ENCODE peak calls at places on chromosomes 13 and 19, in nine cellular contexts. One of them, this sample, is unnamed.

GRCh38 chr19:46413262-46414031 is at the start of gene CCDC8:
- DNase-seq in heart right ventricle: peak
- DNase-seq in thyroid gland: peak
- DNase-seq in lower lobe of right lung: peak
- DNase-seq in brain microvascular endothelial cell: peak
- DNase-seq in transverse colon: peak
- DNase-seq in AG10803: peak
- DNase-seq in cardiac fibroblast: peak
- DNase-seq in astrocyte of the cerebellum: peak
- DNase-seq in this sample: peak

GRCh38 chr19:35856546-35857149 is at the start of gene KIRREL2:
- DNase-seq in transverse colon: no peak
- DNase-seq in cardiac fibroblast: no peak
- DNase-seq in astrocyte of the cerebellum: no peak
- DNase-seq in thyroid gland: no peak
- DNase-seq in lower lobe of right lung: no peak
- DNase-seq in brain microvascular endothelial cell: no peak
- DNase-seq in heart right ventricle: no peak
- DNase-seq in AG10803: no peak
- DNase-seq in this sample: no peak

GRCh38 chr19:50268501-50268900 is 60.7 kb downstream of the KCNC3 start:
- DNase-seq in AG10803: no peak
- DNase-seq in lower lobe of right lung: no peak
- DNase-seq in brain microvascular endothelial cell: no peak
- DNase-seq in heart right ventricle: no peak
- DNase-seq in cardiac fibroblast: no peak
- DNase-seq in thyroid gland: peak
- DNase-seq in transverse colon: no peak
- DNase-seq in astrocyte of the cerebellum: no peak
- DNase-seq in this sample: no peak

GRCh38 chr13:113954046-113954841 is 19.6 kb downstream of the C13orf46 start:
- DNase-seq in AG10803: no peak
- DNase-seq in lower lobe of right lung: peak
- DNase-seq in brain microvascular endothelial cell: no peak
- DNase-seq in heart right ventricle: no peak
- DNase-seq in cardiac fibroblast: no peak
- DNase-seq in astrocyte of the cerebellum: no peak
- DNase-seq in thyroid gland: no peak
- DNase-seq in transverse colon: no peak
- DNase-seq in this sample: no peak

GRCh38 chr19:16612631-16613030 is 15.4 kb downstream of the MED26 start:
- DNase-seq in transverse colon: no peak
- DNase-seq in cardiac fibroblast: peak
- DNase-seq in AG10803: peak
- DNase-seq in heart right ventricle: no peak
- DNase-seq in thyroid gland: no peak
- DNase-seq in astrocyte of the cerebellum: no peak
- DNase-seq in lower lobe of right lung: no peak
- DNase-seq in brain microvascular endothelial cell: no peak
- DNase-seq in this sample: no peak

GRCh38 chr19:16951529-16951928 is 62.7 kb downstream of the F2RL3 start:
- DNase-seq in cardiac fibroblast: no peak
- DNase-seq in thyroid gland: no peak
- DNase-seq in lower lobe of right lung: no peak
- DNase-seq in transverse colon: no peak
- DNase-seq in AG10803: no peak
- DNase-seq in heart right ventricle: no peak
- DNase-seq in astrocyte of the cerebellum: no peak
- DNase-seq in brain microvascular endothelial cell: no peak
- DNase-seq in this sample: no peak

GRCh38 chr13:44796597-44797517 is 192.4 kb downstream of the NUFIP1 start:
- DNase-seq in astrocyte of the cerebellum: no peak
- DNase-seq in lower lobe of right lung: no peak
- DNase-seq in heart right ventricle: no peak
- DNase-seq in cardiac fibroblast: no peak
- DNase-seq in thyroid gland: no peak
- DNase-seq in AG10803: no peak
- DNase-seq in brain microvascular endothelial cell: no peak
- DNase-seq in transverse colon: no peak
- DNase-seq in this sample: no peak

GRCh38 chr19:42175335-42175734 is 42.1 kb downstream of the DEDD2 start:
- DNase-seq in heart right ventricle: no peak
- DNase-seq in astrocyte of the cerebellum: no peak
- DNase-seq in thyroid gland: no peak
- DNase-seq in lower lobe of right lung: no peak
- DNase-seq in brain microvascular endothelial cell: no peak
- DNase-seq in transverse colon: no peak
- DNase-seq in AG10803: no peak
- DNase-seq in cardiac fibroblast: no peak
- DNase-seq in this sample: no peak

GRCh38 chr13:52652170-52652979 is at the start of gene SUGT1:
- DNase-seq in heart right ventricle: peak
- DNase-seq in AG10803: peak
- DNase-seq in thyroid gland: peak
- DNase-seq in cardiac fibroblast: peak
- DNase-seq in transverse colon: peak
- DNase-seq in lower lobe of right lung: peak
- DNase-seq in astrocyte of the cerebellum: peak
- DNase-seq in brain microvascular endothelial cell: peak
- DNase-seq in this sample: peak

GRCh38 chr19:33282036-33282686 is 20.2 kb downstream of the CEBPA start:
- DNase-seq in thyroid gland: no peak
- DNase-seq in lower lobe of right lung: no peak
- DNase-seq in astrocyte of the cerebellum: no peak
- DNase-seq in transverse colon: no peak
- DNase-seq in cardiac fibroblast: no peak
- DNase-seq in heart right ventricle: no peak
- DNase-seq in brain microvascular endothelial cell: no peak
- DNase-seq in AG10803: peak
- DNase-seq in this sample: no peak

GRCh38 chr19:23002690-23003422 is at the start of gene ZNF728:
- DNase-seq in heart right ventricle: peak
- DNase-seq in cardiac fibroblast: peak
- DNase-seq in AG10803: no peak
- DNase-seq in transverse colon: peak
- DNase-seq in astrocyte of the cerebellum: no peak
- DNase-seq in brain microvascular endothelial cell: no peak
- DNase-seq in thyroid gland: peak
- DNase-seq in lower lobe of right lung: peak
- DNase-seq in this sample: no peak

GRCh38 chr19:6947745-6948144 is 60.4 kb downstream of the ADGRE1 start:
- DNase-seq in astrocyte of the cerebellum: no peak
- DNase-seq in brain microvascular endothelial cell: peak
- DNase-seq in AG10803: peak
- DNase-seq in cardiac fibroblast: peak
- DNase-seq in transverse colon: no peak
- DNase-seq in heart right ventricle: no peak
- DNase-seq in thyroid gland: no peak
- DNase-seq in lower lobe of right lung: no peak
- DNase-seq in this sample: peak

GRCh38 chr13:42063105-42063504 is 14.7 kb downstream of the DGKH start:
- DNase-seq in transverse colon: no peak
- DNase-seq in heart right ventricle: no peak
- DNase-seq in cardiac fibroblast: no peak
- DNase-seq in brain microvascular endothelial cell: no peak
- DNase-seq in lower lobe of right lung: no peak
- DNase-seq in astrocyte of the cerebellum: no peak
- DNase-seq in thyroid gland: no peak
- DNase-seq in AG10803: no peak
- DNase-seq in this sample: no peak

GRCh38 chr13:49936943-49937273 is 768 bp upstream of the SPRYD7 start:
- DNase-seq in brain microvascular endothelial cell: no peak
- DNase-seq in transverse colon: no peak
- DNase-seq in astrocyte of the cerebellum: no peak
- DNase-seq in heart right ventricle: no peak
- DNase-seq in thyroid gland: no peak
- DNase-seq in lower lobe of right lung: no peak
- DNase-seq in AG10803: peak
- DNase-seq in cardiac fibroblast: no peak
- DNase-seq in this sample: no peak

GRCh38 chr13:44219808-44220544 is 153.6 kb upstream of the SERP2 start:
- DNase-seq in cardiac fibroblast: peak
- DNase-seq in heart right ventricle: no peak
- DNase-seq in brain microvascular endothelial cell: peak
- DNase-seq in astrocyte of the cerebellum: no peak
- DNase-seq in lower lobe of right lung: no peak
- DNase-seq in thyroid gland: no peak
- DNase-seq in transverse colon: no peak
- DNase-seq in AG10803: no peak
- DNase-seq in this sample: no peak

GRCh38 chr19:28633223-28634030 is 579.5 kb downstream of the UQCRFS1 start:
- DNase-seq in AG10803: peak
- DNase-seq in brain microvascular endothelial cell: peak
- DNase-seq in thyroid gland: peak
- DNase-seq in heart right ventricle: no peak
- DNase-seq in astrocyte of the cerebellum: peak
- DNase-seq in transverse colon: peak
- DNase-seq in lower lobe of right lung: peak
- DNase-seq in cardiac fibroblast: peak
- DNase-seq in this sample: peak

GRCh38 chr19:11457115-11457514 is 21.7 kb downstream of the PRKCSH start:
- DNase-seq in AG10803: no peak
- DNase-seq in heart right ventricle: no peak
- DNase-seq in brain microvascular endothelial cell: no peak
- DNase-seq in cardiac fibroblast: no peak
- DNase-seq in lower lobe of right lung: no peak
- DNase-seq in thyroid gland: peak
- DNase-seq in transverse colon: no peak
- DNase-seq in astrocyte of the cerebellum: no peak
- DNase-seq in this sample: no peak

GRCh38 chr19:5086725-5087439 is 118.0 kb downstream of the KDM4B start:
- DNase-seq in lower lobe of right lung: no peak
- DNase-seq in AG10803: no peak
- DNase-seq in transverse colon: no peak
- DNase-seq in heart right ventricle: no peak
- DNase-seq in brain microvascular endothelial cell: no peak
- DNase-seq in cardiac fibroblast: no peak
- DNase-seq in thyroid gland: no peak
- DNase-seq in astrocyte of the cerebellum: no peak
- DNase-seq in this sample: no peak

GRCh38 chr19:17829855-17830566 is 8.7 kb upstream of the INSL3 start:
- DNase-seq in cardiac fibroblast: no peak
- DNase-seq in thyroid gland: no peak
- DNase-seq in heart right ventricle: no peak
- DNase-seq in transverse colon: peak
- DNase-seq in AG10803: peak
- DNase-seq in astrocyte of the cerebellum: no peak
- DNase-seq in lower lobe of right lung: no peak
- DNase-seq in brain microvascular endothelial cell: peak
- DNase-seq in this sample: no peak

GRCh38 chr13:66501187-66501586 is 728.9 kb downstream of the PCDH9 start:
- DNase-seq in astrocyte of the cerebellum: no peak
- DNase-seq in cardiac fibroblast: peak
- DNase-seq in thyroid gland: no peak
- DNase-seq in lower lobe of right lung: no peak
- DNase-seq in AG10803: peak
- DNase-seq in heart right ventricle: no peak
- DNase-seq in transverse colon: no peak
- DNase-seq in brain microvascular endothelial cell: no peak
- DNase-seq in this sample: no peak

GRCh38 chr19:3073931-3074595 is 11.8 kb upstream of the TLE5 start:
- DNase-seq in astrocyte of the cerebellum: no peak
- DNase-seq in heart right ventricle: no peak
- DNase-seq in lower lobe of right lung: no peak
- DNase-seq in thyroid gland: no peak
- DNase-seq in brain microvascular endothelial cell: no peak
- DNase-seq in cardiac fibroblast: peak
- DNase-seq in AG10803: peak
- DNase-seq in transverse colon: peak
- DNase-seq in this sample: no peak

GRCh38 chr13:51594432-51594831 is 10.2 kb downstream of the WDFY2 start:
- DNase-seq in AG10803: no peak
- DNase-seq in brain microvascular endothelial cell: no peak
- DNase-seq in lower lobe of right lung: no peak
- DNase-seq in thyroid gland: no peak
- DNase-seq in heart right ventricle: no peak
- DNase-seq in transverse colon: no peak
- DNase-seq in cardiac fibroblast: no peak
- DNase-seq in astrocyte of the cerebellum: no peak
- DNase-seq in this sample: no peak

GRCh38 chr13:106038752-106039151 is 496.7 kb downstream of the EFNB2 start:
- DNase-seq in heart right ventricle: no peak
- DNase-seq in astrocyte of the cerebellum: peak
- DNase-seq in AG10803: peak
- DNase-seq in brain microvascular endothelial cell: peak
- DNase-seq in lower lobe of right lung: no peak
- DNase-seq in transverse colon: no peak
- DNase-seq in cardiac fibroblast: peak
- DNase-seq in thyroid gland: no peak
- DNase-seq in this sample: peak
- H3K4me3 ChIP-seq in heart right ventricle: no peak
- H3K4me3 ChIP-seq in astrocyte of the cerebellum: no peak
- H3K4me3 ChIP-seq in AG10803: no peak
- H3K4me3 ChIP-seq in brain microvascular endothelial cell: no peak
- H3K4me3 ChIP-seq in lower lobe of right lung: no peak
- H3K4me3 ChIP-seq in transverse colon: no peak
- H3K4me3 ChIP-seq in cardiac fibroblast: no peak
- H3K4me3 ChIP-seq in thyroid gland: no peak
- H3K4me3 ChIP-seq in this sample: no peak

DNA sequence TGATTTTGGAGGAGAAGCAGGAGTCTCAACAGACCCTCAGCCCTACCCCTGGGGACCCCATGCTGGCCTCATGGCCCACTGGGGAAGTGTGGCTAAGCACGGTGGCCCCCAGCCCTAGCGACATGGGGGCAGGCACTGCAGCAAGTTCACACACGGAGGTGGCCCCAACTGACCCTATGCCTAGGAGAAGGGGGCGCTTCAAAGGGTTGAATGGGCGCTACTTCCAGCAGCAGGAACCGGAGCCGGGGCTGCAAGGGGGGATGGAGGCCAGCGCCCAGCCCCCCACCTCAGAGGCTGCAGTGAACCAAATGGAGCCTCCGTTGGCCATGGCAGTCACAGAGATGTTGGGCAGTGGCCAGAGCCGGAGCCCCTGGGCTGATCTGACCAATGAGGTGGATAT is 14.9 kb downstream of the NCAN start:
- DNase-seq in cardiac fibroblast: no peak
- DNase-seq in AG10803: no peak
- DNase-seq in astrocyte of the cerebellum: no peak
- DNase-seq in lower lobe of right lung: no peak
- DNase-seq in transverse colon: no peak
- DNase-seq in thyroid gland: no peak
- DNase-seq in heart right ventricle: no peak
- DNase-seq in brain microvascular endothelial cell: no peak
- DNase-seq in this sample: no peak
- TF ChIP-seq CTCF in cardiac fibroblast: no peak
- TF ChIP-seq CTCF in AG10803: no peak
- TF ChIP-seq CTCF in astrocyte of the cerebellum: no peak
- TF ChIP-seq CTCF in lower lobe of right lung: no peak
- TF ChIP-seq CTCF in transverse colon: no peak
- TF ChIP-seq CTCF in thyroid gland: no peak
- TF ChIP-seq CTCF in heart right ventricle: no peak
- TF ChIP-seq CTCF in brain microvascular endothelial cell: no peak
- TF ChIP-seq CTCF in this sample: no peak

GRCh38 chr19:45103625-45104319 is 10.8 kb downstream of the PPP1R37 start:
- DNase-seq in AG10803: no peak
- DNase-seq in cardiac fibroblast: no peak
- DNase-seq in astrocyte of the cerebellum: no peak
- DNase-seq in lower lobe of right lung: no peak
- DNase-seq in transverse colon: no peak
- DNase-seq in thyroid gland: peak
- DNase-seq in brain microvascular endothelial cell: no peak
- DNase-seq in heart right ventricle: peak
- DNase-seq in this sample: no peak
- H3K4me3 ChIP-seq in AG10803: no peak
- H3K4me3 ChIP-seq in cardiac fibroblast: no peak
- H3K4me3 ChIP-seq in astrocyte of the cerebellum: no peak
- H3K4me3 ChIP-seq in lower lobe of right lung: peak
- H3K4me3 ChIP-seq in transverse colon: no peak
- H3K4me3 ChIP-seq in thyroid gland: no peak
- H3K4me3 ChIP-seq in brain microvascular endothelial cell: no peak
- H3K4me3 ChIP-seq in heart right ventricle: peak
- H3K4me3 ChIP-seq in this sample: no peak

GRCh38 chr19:40424637-40425449 is 949 bp downstream of the SERTAD1 start:
- DNase-seq in AG10803: peak
- DNase-seq in lower lobe of right lung: no peak
- DNase-seq in astrocyte of the cerebellum: no peak
- DNase-seq in cardiac fibroblast: peak
- DNase-seq in transverse colon: no peak
- DNase-seq in brain microvascular endothelial cell: peak
- DNase-seq in thyroid gland: no peak
- DNase-seq in heart right ventricle: no peak
- DNase-seq in this sample: no peak
- TF ChIP-seq CTCF in AG10803: no peak
- TF ChIP-seq CTCF in lower lobe of right lung: no peak
- TF ChIP-seq CTCF in astrocyte of the cerebellum: no peak
- TF ChIP-seq CTCF in cardiac fibroblast: no peak
- TF ChIP-seq CTCF in transverse colon: no peak
- TF ChIP-seq CTCF in brain microvascular endothelial cell: no peak
- TF ChIP-seq CTCF in thyroid gland: no peak
- TF ChIP-seq CTCF in heart right ventricle: no peak
- TF ChIP-seq CTCF in this sample: no peak